ENCODE peak calls at places on chromosome 13, in four cellular contexts. F, V, K and A are unnamed samples.

GRCh38 chr13:86002921-86003488 is 203.8 kb upstream of the SLITRK6 start:
- DNase-seq in V (no peak), K (no peak), F (no peak), A (no peak)

GRCh38 chr13:40666905-40667621 is 622 bp upstream of the FOXO1 start:
- DNase-seq in K (peak; percentile 48), V (no peak), F (peak; percentile 50), A (peak; percentile 67)

GRCh38 chr13:103443604-103444003 is 377.4 kb upstream of the SLC10A2 start:
- DNase-seq in V (no peak), F (no peak), K (no peak), A (no peak)

GRCh38 chr13:44833626-44834025 is 155.6 kb downstream of the NUFIP1 start:
- DNase-seq in V (no peak), K (no peak), F (no peak), A (no peak)

GRCh38 chr13:114010401-114011101 is 36.7 kb upstream of the C13orf46 start:
- DNase-seq in K (no peak), V (no peak), F (no peak), A (no peak)

GRCh38 chr13:113397606-113398425 is 33.9 kb upstream of the GRTP1 start:
- DNase-seq in V (no peak), K (no peak), F (no peak), A (no peak)

GRCh38 chr13:54210397-54211050 is 1181.9 kb downstream of the OLFM4 start:
- DNase-seq in K (no peak), V (no peak), F (no peak), A (no peak)

GRCh38 chr13:109715902-109716301 is 70.5 kb downstream of the IRS2 start:
- DNase-seq in K (no peak), V (no peak), F (peak; percentile 45), A (no peak)

GRCh38 chr13:47256618-47257017 is 359.8 kb upstream of the HTR2A start:
- DNase-seq in F (no peak), K (no peak), V (no peak), A (no peak)

GRCh38 chr13:30431269-30431950 is 9.1 kb downstream of the UBE2L5 start:
- DNase-seq in F (no peak), V (no peak), K (no peak), A (no peak)

GRCh38 chr13:30113983-30114491 is 193.3 kb downstream of the KATNAL1 start:
- DNase-seq in K (peak; percentile 12), V (no peak), F (peak; percentile 27), A (peak; percentile 49)

GRCh38 chr13:25085125-25085742 is 10.7 kb upstream of the PABPC3 start:
- DNase-seq in V (no peak), K (peak; percentile 23), F (peak; percentile 43), A (no peak)

GRCh38 chr13:110347535-110348308 is 40.6 kb downstream of the COL4A2 start:
- DNase-seq in F (no peak), V (no peak), K (peak; percentile 7), A (no peak)

GRCh38 chr13:30727491-30728350 is 7.6 kb upstream of the ALOX5AP start:
- DNase-seq in F (no peak), K (no peak), V (no peak), A (no peak)

GRCh38 chr13:30143671-30144400 is 163.5 kb downstream of the KATNAL1 start:
- DNase-seq in V (no peak), K (no peak), F (no peak), A (no peak)

GRCh38 chr13:73224708-73225107 is 165.9 kb downstream of the KLF5 start:
- DNase-seq in V (no peak), F (no peak), K (no peak), A (no peak)

GRCh38 chr13:98476538-98476966 is 100.4 kb downstream of the STK24 start:
- DNase-seq in V (peak; percentile 90), F (peak; percentile 79), K (no peak), A (no peak)

GRCh38 chr13:65660696-65661095 is 1569.4 kb downstream of the PCDH9 start:
- DNase-seq in F (no peak), V (no peak), K (no peak), A (no peak)

GRCh38 chr13:96958286-96958891 is 35.9 kb downstream of the OXGR1 start:
- DNase-seq in K (peak; percentile 20), V (no peak), F (peak; percentile 16), A (no peak)

GRCh38 chr13:44537238-44537637 is 38.9 kb downstream of the TSC22D1 start:
- DNase-seq in F (no peak), V (no peak), K (no peak), A (no peak)

GRCh38 chr13:51249767-51250741 is 27.9 kb downstream of the FAM124A start:
- DNase-seq in K (peak; percentile 13), F (no peak), V (no peak), A (no peak)

GRCh38 chr13:31105856-31106255 is 55.8 kb downstream of the HSPH1 start:
- DNase-seq in V (no peak), F (no peak), K (no peak), A (no peak)

GRCh38 chr13:110775576-110775975 is 62.1 kb downstream of the ING1 start:
- DNase-seq in V (no peak), F (no peak), K (no peak), A (no peak)

GRCh38 chr13:102405499-102406079 is 3.7 kb upstream of the FGF14 start:
- DNase-seq in K (no peak), V (no peak), F (no peak), A (no peak)

GRCh38 chr13:73394066-73394465 is 335.3 kb downstream of the KLF5 start:
- DNase-seq in F (no peak), K (no peak), V (no peak), A (no peak)

GRCh38 chr13:102260256-102260655 is 141.6 kb downstream of the FGF14 start:
- DNase-seq in F (no peak), K (no peak), V (no peak), A (no peak)

GRCh38 chr13:114143806-114144605 is 11.6 kb upstream of the RASA3 start:
- DNase-seq in K (peak; percentile 74), V (no peak), F (peak; percentile 47), A (peak; percentile 59)

DNA sequence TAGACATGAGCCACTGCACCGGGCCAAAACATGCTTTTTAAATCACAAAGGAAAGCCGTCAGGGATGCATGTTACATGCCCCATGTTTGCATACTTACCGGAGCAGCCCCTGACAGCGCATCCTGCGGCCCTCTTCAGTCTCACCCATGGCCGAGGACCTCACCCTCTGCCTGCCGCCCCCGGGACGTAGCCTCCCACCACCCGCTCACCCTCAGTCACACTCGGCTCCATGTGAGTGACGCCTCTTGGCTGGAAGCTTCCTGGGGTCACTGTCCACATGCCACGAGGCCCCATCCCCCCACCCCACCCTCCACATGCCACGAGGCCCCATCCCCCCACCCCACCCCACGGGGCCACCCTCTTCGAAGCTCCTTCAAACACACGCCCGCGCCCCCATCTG is 46.1 kb upstream of the SPACA7 start:
- DNase-seq in F (no peak), V (no peak), K (no peak), A (no peak)
- TF ChIP-seq HDAC6 in F (no peak), V (no peak), K (no peak), A (no peak)

GRCh38 chr13:20006206-20006605 is 47.7 kb downstream of the ZMYM2 start:
- DNase-seq in V (no peak), F (no peak), K (no peak), A (no peak)
- TF ChIP-seq HDAC6 in V (no peak), F (no peak), K (no peak), A (no peak)

DNA sequence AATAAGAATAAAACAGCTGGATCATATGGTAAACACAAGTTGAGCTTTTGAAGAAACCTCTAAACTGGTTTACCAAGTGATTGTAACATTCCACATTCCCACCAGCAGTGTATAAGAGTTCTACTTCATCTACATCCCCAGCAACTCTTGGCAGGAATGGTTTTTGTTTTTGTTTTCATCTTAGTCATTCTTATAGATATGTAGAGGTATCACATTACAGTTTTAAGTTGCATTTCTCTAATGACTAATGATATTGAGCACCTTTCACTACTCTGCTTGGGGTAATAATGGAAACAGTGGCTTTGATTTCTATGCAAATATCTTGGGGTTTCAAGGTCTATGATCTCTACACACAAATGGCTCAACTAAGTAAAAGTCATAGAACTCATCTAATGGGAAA is 614.5 kb downstream of the TBC1D4 start:
- DNase-seq in F (no peak), K (no peak), V (no peak), A (no peak)
- TF ChIP-seq HDAC6 in F (no peak), K (no peak), V (no peak), A (no peak)

DNA sequence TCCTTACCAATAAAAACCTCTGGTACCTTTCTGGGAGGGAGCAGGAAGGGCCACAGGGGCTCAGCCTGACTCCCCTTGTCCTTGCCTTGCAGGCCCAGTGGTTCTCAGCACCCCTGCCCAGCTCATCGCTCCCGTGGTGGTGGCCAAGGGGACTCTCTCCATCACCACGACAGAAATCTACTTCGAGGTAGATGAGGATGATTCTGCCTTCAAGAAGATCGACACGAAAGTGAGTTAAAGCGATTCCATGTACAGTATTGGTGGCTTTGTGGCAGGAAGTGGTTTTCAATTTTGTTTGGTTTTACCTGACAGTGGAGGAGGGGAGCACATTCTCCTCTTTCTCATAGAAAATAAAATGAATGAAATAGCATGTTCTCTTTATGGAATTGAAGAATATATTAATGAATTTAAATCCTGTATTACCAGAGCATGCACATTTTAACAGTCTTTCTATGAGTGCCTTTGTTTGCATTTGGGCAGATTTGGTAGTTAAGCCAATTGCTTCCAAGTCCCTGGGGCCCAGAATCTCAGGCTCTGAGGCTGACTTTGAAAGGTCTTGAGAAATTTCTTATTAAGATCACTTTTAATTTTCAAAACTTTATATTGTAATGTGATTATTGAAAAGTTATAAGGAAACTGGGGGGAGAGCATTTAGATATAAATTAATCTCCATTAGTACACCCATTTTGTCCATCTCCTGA is 4.0 kb downstream of the MAB21L1 start:
- DNase-seq in K (no peak), F (no peak), V (no peak), A (no peak)
- TF ChIP-seq HDAC6 in K (no peak), F (no peak), V (no peak), A (no peak)